ENCODE peak calls at places on chromosomes 5 and 9, in ten cellular contexts. O, S, G, Z, M, C, R, E, P and W are unnamed samples.

GRCh38 chr5:9523090-9523813 is 22.6 kb downstream of the SEMA5A start:
- DNase-seq in M (peak), C (no peak), E (peak), P (no peak), O (no peak), R (no peak), S (no peak), G (no peak), Z (no peak), W (no peak)

GRCh38 chr9:130377612-130378011 is 67.1 kb upstream of the ASS1 start:
- DNase-seq in O (no peak), E (no peak), G (no peak), C (no peak), M (no peak), Z (no peak), R (no peak), P (no peak), S (no peak), W (no peak)

GRCh38 chr9:78533500-78533899 is 236.6 kb downstream of the PSAT1 start:
- DNase-seq in R (no peak), E (peak), C (no peak), P (no peak), O (no peak), Z (no peak), M (no peak), S (no peak), G (no peak), W (no peak)

GRCh38 chr9:99180662-99181061 is 41.1 kb downstream of the ALG2 start:
- DNase-seq in M (no peak), P (no peak), E (no peak), C (no peak), S (no peak), O (no peak), G (no peak), R (no peak), Z (no peak), W (peak)

GRCh38 chr5:34686762-34687268 is 30.7 kb downstream of the RAI14 start:
- DNase-seq in C (no peak), P (no peak), S (no peak), Z (no peak), O (peak), G (no peak), M (peak), E (peak), R (no peak), W (no peak)

GRCh38 chr5:164439799-164440198 is 934.4 kb downstream of the MAT2B start:
- DNase-seq in C (no peak), O (no peak), S (no peak), Z (no peak), R (no peak), P (no peak), E (no peak), G (no peak), M (no peak), W (no peak)

GRCh38 chr5:1668141-1668721 is 131.4 kb downstream of the MRPL36 start:
- DNase-seq in G (no peak), C (no peak), O (no peak), P (peak), M (no peak), R (no peak), Z (no peak), E (no peak), S (no peak), W (no peak)

GRCh38 chr9:88322906-88323566 is 65.2 kb upstream of the SPIN1 start:
- DNase-seq in E (peak), C (peak), R (peak), M (no peak), Z (no peak), O (peak), P (no peak), S (no peak), G (no peak), W (peak)

GRCh38 chr9:136083558-136084190 is 11.4 kb downstream of the NACC2 start:
- DNase-seq in M (no peak), G (no peak), S (no peak), R (no peak), O (no peak), Z (no peak), C (no peak), E (no peak), P (no peak), W (no peak)

GRCh38 chr9:27088981-27089380 is 20.0 kb upstream of the TEK start:
- DNase-seq in C (no peak), M (peak), E (peak), O (no peak), P (no peak), R (no peak), S (no peak), Z (no peak), G (no peak), W (no peak)

GRCh38 chr5:132136906-132137305 is 63.3 kb downstream of the CSF2 start:
- DNase-seq in Z (no peak), R (no peak), E (peak), P (no peak), G (no peak), S (no peak), M (peak), C (no peak), O (no peak), W (no peak)

GRCh38 chr9:128555180-128555721 is 2.9 kb downstream of the SPTAN1 start:
- DNase-seq in S (no peak), C (no peak), G (no peak), R (no peak), M (peak), P (no peak), E (peak), O (no peak), Z (no peak), W (no peak)

GRCh38 chr9:136653323-136654064 is 9.2 kb upstream of the EGFL7 start:
- DNase-seq in S (no peak), O (no peak), G (no peak), R (no peak), E (no peak), Z (no peak), M (no peak), P (no peak), C (no peak), W (no peak)

GRCh38 chr5:44603496-44604272 is 205.1 kb upstream of the MRPS30 start:
- DNase-seq in P (no peak), O (no peak), S (no peak), R (no peak), M (peak), E (no peak), Z (no peak), G (no peak), C (no peak), W (no peak)

GRCh38 chr9:138105561-138106505 is 228.3 kb downstream of the CACNA1B start:
- DNase-seq in Z (no peak), S (no peak), E (no peak), C (no peak), G (no peak), M (no peak), P (no peak), O (no peak), R (no peak), W (no peak)

GRCh38 chr9:34630402-34631154 is 1.7 kb upstream of the ARID3C start:
- DNase-seq in M (no peak), P (no peak), Z (no peak), R (no peak), E (no peak), O (no peak), S (no peak), C (no peak), G (no peak), W (no peak)

GRCh38 chr5:139494832-139495231 is 12.3 kb upstream of the STING1 start:
- DNase-seq in O (no peak), E (peak), P (no peak), C (no peak), Z (no peak), R (no peak), S (no peak), G (no peak), M (peak), W (no peak)

GRCh38 chr9:130530932-130531331 is 48.4 kb upstream of the FUBP3 start:
- DNase-seq in E (peak), P (no peak), R (no peak), S (no peak), M (peak), O (no peak), G (no peak), Z (no peak), C (no peak), W (no peak)

GRCh38 chr5:154191467-154192261 is 1.1 kb downstream of the GALNT10 start:
- DNase-seq in P (no peak), Z (no peak), E (peak), O (no peak), R (no peak), M (peak), G (no peak), S (no peak), C (no peak), W (no peak)

GRCh38 chr5:68269820-68270219 is 54.3 kb downstream of the PIK3R1 start:
- DNase-seq in C (no peak), Z (no peak), P (no peak), M (no peak), O (no peak), G (no peak), E (no peak), R (no peak), S (no peak), W (no peak)

GRCh38 chr5:173633304-173633703 is 16.9 kb upstream of the BOD1 start:
- DNase-seq in P (no peak), E (no peak), Z (no peak), O (no peak), M (no peak), R (no peak), C (no peak), G (no peak), S (no peak), W (no peak)

GRCh38 chr5:106875591-106876297 is 795.0 kb downstream of the EFNA5 start:
- DNase-seq in S (no peak), R (no peak), G (no peak), Z (no peak), E (no peak), P (no peak), C (no peak), M (peak), O (no peak), W (peak)

GRCh38 chr9:129962889-129963703 is 79.9 kb downstream of the FNBP1 start:
- DNase-seq in O (peak), C (peak), G (no peak), P (no peak), S (no peak), Z (no peak), R (peak), M (peak), E (peak), W (peak)

GRCh38 chr5:115430374-115430773 is 114.2 kb downstream of the FEM1C start:
- DNase-seq in M (no peak), O (no peak), E (no peak), C (no peak), G (no peak), Z (no peak), R (no peak), P (no peak), S (no peak), W (no peak)

GRCh38 chr5:13553896-13554295 is 390.6 kb downstream of the DNAH5 start:
- DNase-seq in S (no peak), E (no peak), Z (peak), M (peak), P (no peak), R (no peak), G (no peak), C (no peak), O (no peak), W (no peak)

GRCh38 chr9:82105729-82106128 is 117.2 kb downstream of the SPATA31D1 start:
- DNase-seq in R (no peak), S (no peak), P (no peak), Z (no peak), E (no peak), O (no peak), C (no peak), G (no peak), M (no peak), W (no peak)